ENCODE peak calls at places on chromosomes 13 and 19, in four cellular contexts. R is RWPE1, K is fibroblast of the aortic adventitia, G is bronchial epithelial cell. V is an unnamed sample.

GRCh38 chr19:33174186-33174585 is 19.9 kb upstream of the LRP3 start:
- DNase-seq in R (no peak), K (no peak), G (no peak), V (no peak)

GRCh38 chr13:106033634-106034033 is 501.8 kb downstream of the EFNB2 start:
- DNase-seq in K (peak), R (peak), G (peak), V (no peak)

GRCh38 chr13:44487989-44488388 is 88.1 kb downstream of the TSC22D1 start:
- DNase-seq in K (no peak), R (no peak), G (no peak), V (no peak)

GRCh38 chr13:102392810-102393209 is 9.0 kb downstream of the FGF14 start:
- DNase-seq in K (no peak), G (peak), R (no peak), V (no peak)

GRCh38 chr13:33610471-33611015 is 207.4 kb upstream of the RFC3 start:
- DNase-seq in K (peak), G (no peak), R (no peak), V (no peak)

GRCh38 chr19:38070573-38070972 is 153.4 kb downstream of the DPF1 start:
- DNase-seq in R (peak), K (peak), G (peak), V (no peak)

GRCh38 chr19:33734913-33735312 is 61.8 kb upstream of the KCTD15 start:
- DNase-seq in K (no peak), R (no peak), G (no peak), V (no peak)

GRCh38 chr13:57825066-57825465 is 193.5 kb downstream of the PCDH17 start:
- DNase-seq in K (no peak), R (no peak), G (no peak), V (no peak)

GRCh38 chr13:111474136-111475002 is 153.9 kb downstream of the TEX29 start:
- DNase-seq in R (peak), K (peak), G (peak), V (no peak)

GRCh38 chr13:92175330-92175729 is 776.9 kb downstream of the GPC5 start:
- DNase-seq in K (peak), R (no peak), G (no peak), V (no peak)

GRCh38 chr19:20039203-20039723 is at the start of gene ZNF682:
- DNase-seq in G (peak), K (peak), R (peak), V (peak)

GRCh38 chr19:29563688-29564087 is 37.9 kb downstream of the VSTM2B start:
- DNase-seq in G (no peak), R (no peak), K (no peak), V (no peak)

GRCh38 chr19:18135712-18136584 is 17.0 kb upstream of the PIK3R2 start:
- DNase-seq in K (no peak), G (no peak), R (no peak), V (no peak)

GRCh38 chr19:42831221-42832019 is 48.1 kb downstream of the PSG1 start:
- DNase-seq in G (peak), K (no peak), R (peak), V (no peak)

GRCh38 chr19:18295034-18295451 is 13.6 kb upstream of the JUND start:
- DNase-seq in R (no peak), K (no peak), G (no peak), V (no peak)

GRCh38 chr19:27775395-27775794 is 1437.6 kb downstream of the UQCRFS1 start:
- DNase-seq in R (no peak), K (no peak), G (no peak), V (no peak)

GRCh38 chr13:49927755-49928154 is 8.4 kb downstream of the SPRYD7 start:
- DNase-seq in G (no peak), R (no peak), K (peak), V (no peak)

GRCh38 chr19:14366529-14366928 is 14.7 kb upstream of the ADGRE5 start:
- DNase-seq in G (peak), R (peak), K (peak), V (peak)

GRCh38 chr19:9971341-9971897 is 35.1 kb upstream of the OLFM2 start:
- DNase-seq in G (no peak), R (no peak), K (no peak), V (no peak)

GRCh38 chr19:6392219-6393073 is 518 bp downstream of the GTF2F1 start:
- DNase-seq in K (no peak), R (no peak), G (no peak), V (no peak)

GRCh38 chr19:55304279-55304978 is 20.6 kb downstream of the BRSK1 start:
- DNase-seq in R (peak), K (peak), G (peak), V (no peak)

GRCh38 chr19:51830263-51830662 is 35.3 kb downstream of the FPR3 start:
- DNase-seq in K (peak), G (peak), R (no peak), V (no peak)

GRCh38 chr13:100394005-100394695 is 194.4 kb downstream of the GGACT start:
- DNase-seq in R (no peak), G (no peak), K (peak), V (no peak)

GRCh38 chr19:12723643-12724426 is at the start of gene TNPO2:
- DNase-seq in R (peak), G (peak), K (peak), V (peak)

GRCh38 chr13:23617551-23618014 is 47.4 kb downstream of the TNFRSF19 start:
- DNase-seq in R (no peak), K (peak), G (no peak), V (no peak)

GRCh38 chr19:52248256-52248655 is 21.1 kb upstream of the ZNF766 start:
- DNase-seq in G (no peak), K (peak), R (no peak), V (peak)

GRCh38 chr13:20812890-20813289 is 39.1 kb upstream of the EEF1AKMT1 start:
- DNase-seq in K (no peak), R (no peak), G (no peak), V (no peak)

DNA sequence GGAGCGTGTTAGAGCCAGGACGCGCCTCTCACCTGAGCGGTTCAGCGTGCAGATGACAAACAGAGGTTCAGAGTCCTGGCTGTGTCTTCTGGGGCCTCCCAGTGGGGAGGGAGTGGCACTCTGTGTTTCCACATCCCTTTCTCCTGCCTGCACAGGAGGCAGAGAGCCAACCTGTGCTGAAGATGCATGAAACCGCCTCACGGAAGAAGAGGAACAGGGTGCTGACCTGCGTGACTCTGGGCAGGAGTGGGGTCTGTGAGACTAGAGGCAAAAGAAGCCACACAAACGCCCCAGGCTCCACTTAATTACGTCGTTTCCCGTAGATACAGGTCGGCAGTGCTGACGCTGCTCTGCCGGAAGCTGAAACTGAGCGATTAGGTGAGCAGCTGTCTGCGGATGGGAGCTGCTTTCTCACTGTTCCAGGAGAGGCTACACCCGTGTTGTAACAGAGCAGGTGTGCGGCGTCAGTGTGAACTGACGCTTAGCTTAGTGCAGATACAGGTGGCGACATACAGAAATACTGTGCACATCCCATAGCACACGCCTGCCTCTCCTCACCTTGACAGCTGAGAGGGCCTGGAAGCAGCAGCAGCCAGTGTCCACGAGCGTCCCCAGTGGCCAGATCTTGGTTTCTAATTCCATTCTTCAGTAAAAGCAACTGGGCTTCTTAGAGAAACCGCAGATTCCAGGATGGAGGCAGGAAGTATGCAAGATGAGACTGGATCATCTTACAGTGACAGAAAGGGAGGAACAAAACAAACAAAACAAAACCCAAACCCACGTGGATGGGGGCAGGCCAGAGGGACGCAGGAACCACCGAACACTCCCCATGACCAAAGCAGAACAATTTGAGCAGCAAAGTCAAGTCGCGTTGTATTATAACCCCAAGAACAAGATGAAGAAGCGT is 37.7 kb upstream of the MCF2L start:
- DNase-seq in G (peak), R (peak), K (peak), V (no peak)
- TF ChIP-seq CTCF in G (peak), R (peak), K (peak), V (no peak)

GRCh38 chr19:39411832-39412099 is 703 bp upstream of the PLEKHG2 start:
- DNase-seq in R (peak), G (peak), K (peak), V (peak)

GRCh38 chr19:39412867-39413268 is 399 bp downstream of the PLEKHG2 start:
- DNase-seq in R (no peak), K (no peak), G (no peak), V (no peak)

GRCh38 chr19:39411006-39411831 is 1.2 kb upstream of the PLEKHG2 start:
- DNase-seq in K (no peak), R (no peak), G (peak), V (peak)

GRCh38 chr19:39413269-39413902 is 917 bp downstream of the PLEKHG2 start:
- DNase-seq in R (no peak), K (peak), G (no peak), V (peak)

DNA sequence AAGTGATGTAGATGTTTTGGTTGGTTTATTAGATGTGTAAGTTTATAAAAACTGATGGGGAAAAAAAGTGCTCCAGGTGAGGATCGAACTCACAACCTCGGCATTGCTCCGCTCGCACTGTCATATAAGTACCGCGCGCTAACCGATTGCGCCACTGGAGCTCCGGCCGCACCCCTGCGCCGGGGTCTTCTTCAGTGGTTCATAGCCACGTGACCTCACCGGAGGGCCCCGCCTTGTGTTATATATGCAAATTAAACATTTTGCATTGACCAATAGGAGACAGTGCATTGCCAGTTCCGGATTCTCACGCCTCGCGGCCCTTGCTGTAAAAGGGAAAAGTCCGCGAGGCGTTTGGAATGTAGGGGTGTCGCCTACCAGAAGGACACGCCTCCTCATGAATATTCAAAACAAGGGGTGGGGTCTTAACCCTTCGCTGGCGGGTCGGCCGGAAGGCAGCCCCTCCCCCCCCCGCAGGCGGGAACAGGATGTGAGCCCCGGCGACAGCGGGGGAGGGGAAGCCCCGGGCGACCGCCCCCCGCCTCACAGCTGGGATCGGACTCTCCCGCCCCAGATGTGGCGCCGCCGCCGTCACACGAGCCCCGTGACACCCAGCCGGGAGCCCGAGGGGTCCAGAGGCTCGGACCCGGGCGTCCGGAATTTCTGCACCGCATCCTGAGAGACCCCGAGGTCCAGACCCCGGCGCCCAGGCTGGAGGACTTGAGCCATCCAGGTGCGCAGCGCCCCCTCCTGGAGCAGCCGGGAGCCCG is at the start of gene PLEKHG2:
- DNase-seq in G (peak), R (peak), K (peak), V (peak)
- TF ChIP-seq CTCF in G (peak), R (peak), K (peak), V (peak)

GRCh38 chr13:83919775-83920174 is 37.5 kb upstream of the SLITRK1 start:
- DNase-seq in K (no peak), R (no peak), G (no peak), V (no peak)
- TF ChIP-seq CTCF in K (no peak), R (no peak), G (no peak), V (no peak)

DNA sequence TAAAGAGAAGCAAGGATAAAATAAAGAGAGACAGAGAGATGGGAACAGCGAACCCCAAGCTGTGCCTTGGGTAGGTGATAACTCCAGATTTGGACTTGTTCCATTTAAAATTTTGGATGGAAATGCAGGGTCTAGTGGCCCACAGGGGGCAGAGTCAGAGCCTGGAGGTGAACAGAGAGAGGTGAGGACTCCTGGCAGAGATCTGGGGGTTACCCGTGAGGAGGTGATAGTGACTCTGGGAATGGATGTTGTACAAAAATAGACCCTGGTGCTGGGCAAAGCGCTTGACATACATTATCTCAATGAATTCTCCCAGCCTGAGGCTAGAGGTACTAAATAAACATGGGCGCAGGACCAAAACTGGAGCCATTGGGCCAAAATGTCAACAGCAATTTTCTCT is 14.3 kb upstream of the DHRS12 start:
- DNase-seq in R (no peak), K (no peak), G (no peak), V (no peak)
- TF ChIP-seq CTCF in R (no peak), K (no peak), G (no peak), V (no peak)

GRCh38 chr13:22175211-22175610 is 504.3 kb downstream of the FGF9 start:
- DNase-seq in R (no peak), K (no peak), G (no peak), V (no peak)
- TF ChIP-seq CTCF in R (no peak), K (no peak), G (no peak), V (no peak)

GRCh38 chr13:41658057-41658642 is 200.8 kb downstream of the RGCC start:
- DNase-seq in G (no peak), R (no peak), K (peak), V (no peak)
- TF ChIP-seq CTCF in G (no peak), R (no peak), K (no peak), V (no peak)

GRCh38 chr13:90360785-90361184 is 986.7 kb upstream of the MIR17HG start:
- DNase-seq in G (no peak), K (no peak), R (no peak), V (no peak)

GRCh38 chr13:90362718-90363117 is 984.8 kb upstream of the MIR17HG start:
- DNase-seq in G (no peak), K (peak), R (no peak), V (no peak)

DNA sequence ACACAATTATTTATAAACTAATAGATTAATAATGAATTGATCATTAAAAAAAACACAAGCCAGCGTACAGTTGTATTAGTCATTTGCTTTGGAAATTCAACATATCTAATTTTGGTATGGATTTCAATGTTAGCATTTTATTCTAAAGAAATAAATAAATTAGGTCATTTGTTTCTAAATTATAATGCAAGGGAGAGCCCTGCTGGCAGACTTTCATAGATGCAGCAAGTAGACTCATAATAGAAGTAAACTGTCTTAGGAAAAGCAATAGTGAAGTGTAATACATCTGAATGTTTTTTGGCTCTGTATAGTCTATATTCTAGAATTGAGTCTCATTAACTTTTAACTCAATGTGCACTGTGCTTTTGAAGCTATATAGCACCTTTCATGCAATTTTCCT is 982.4 kb upstream of the MIR17HG start:
- DNase-seq in G (no peak), K (peak), R (no peak), V (no peak)
- TF ChIP-seq CTCF in G (no peak), K (no peak), R (peak), V (no peak)

V was measured in natural killer cell.